ENCODE peak calls at places on chromosomes 7 and 10, in eight cellular contexts. X is MM.1S, B is right cardiac atrium, Y is tibial artery, S is psoas muscle, J is cardiac muscle cell, P is tibial nerve, N is substantia nigra. Z is an unnamed sample.

GRCh38 chr10:1372212-1372611 is 316.0 kb downstream of the WDR37 start:
- DNase-seq in X (no peak), P (no peak), B (no peak), N (no peak), S (no peak), Y (no peak), J (no peak), Z (peak)

GRCh38 chr7:125830743-125831142 is 901.1 kb upstream of the POT1 start:
- DNase-seq in Y (no peak), J (no peak), S (no peak), X (no peak), N (no peak), B (no peak), P (no peak), Z (no peak)

GRCh38 chr10:113278664-113279063 is 274.2 kb upstream of the HABP2 start:
- DNase-seq in J (no peak), S (no peak), X (no peak), P (no peak), Y (no peak), B (no peak), N (no peak), Z (no peak)

GRCh38 chr10:131083915-131084790 is 227.4 kb downstream of the TCERG1L start:
- DNase-seq in Y (no peak), S (no peak), J (no peak), X (no peak), B (no peak), N (no peak), P (no peak), Z (no peak)

GRCh38 chr7:87886875-87887274 is 10.6 kb downstream of the DBF4 start:
- DNase-seq in N (no peak), P (no peak), B (no peak), J (peak), X (peak), Y (no peak), S (no peak), Z (no peak)

GRCh38 chr10:19328582-19328981 is 280.0 kb downstream of the MALRD1 start:
- DNase-seq in Y (no peak), X (no peak), S (no peak), P (no peak), J (peak), B (no peak), N (no peak), Z (no peak)

GRCh38 chr7:149690688-149691446 is 82.5 kb downstream of the ZNF467 start:
- DNase-seq in Y (no peak), B (peak), S (peak), J (peak), X (no peak), N (no peak), P (peak), Z (no peak)

GRCh38 chr7:83413831-83414230 is 235.1 kb downstream of the SEMA3E start:
- DNase-seq in S (no peak), Y (no peak), B (no peak), N (no peak), J (peak), X (no peak), P (no peak), Z (no peak)

GRCh38 chr7:129780257-129781127 is 169.0 kb downstream of the NRF1 start:
- DNase-seq in X (peak), P (no peak), Y (no peak), J (no peak), N (no peak), S (peak), B (peak), Z (peak)

GRCh38 chr10:58473966-58474365 is 38.7 kb upstream of the BICC1 start:
- DNase-seq in B (no peak), J (peak), N (no peak), S (no peak), Y (no peak), X (no peak), P (no peak), Z (no peak)

GRCh38 chr7:66380285-66380888 is 175.3 kb downstream of the TPST1 start:
- DNase-seq in P (no peak), B (no peak), J (no peak), Y (no peak), S (no peak), N (no peak), X (no peak), Z (no peak)

GRCh38 chr10:4316166-4316810 is 509.7 kb upstream of the AKR1E2 start:
- DNase-seq in P (no peak), N (no peak), B (peak), S (peak), J (peak), X (no peak), Y (peak), Z (peak)

GRCh38 chr10:63765126-63765525 is 243.9 kb downstream of the REEP3 start:
- DNase-seq in X (no peak), J (no peak), N (no peak), P (no peak), Y (no peak), S (no peak), B (no peak), Z (no peak)
- H3K27ac ChIP-seq in X (no peak), J (no peak), N (no peak), P (no peak), Y (no peak), S (no peak), B (no peak), Z (no peak)

GRCh38 chr10:59678884-59679301 is 30.8 kb downstream of the SLC16A9 start:
- DNase-seq in X (peak), Y (no peak), S (no peak), J (peak), P (no peak), B (no peak), N (no peak), Z (no peak)
- H3K27ac ChIP-seq in X (peak), Y (no peak), S (no peak), J (no peak), P (no peak), B (no peak), N (no peak), Z (no peak)

GRCh38 chr7:75637854-75638606 is 100.7 kb downstream of the HIP1 start:
- DNase-seq in Y (no peak), P (no peak), J (no peak), S (no peak), N (no peak), B (no peak), X (no peak), Z (no peak)

GRCh38 chr7:75638607-75639070 is 100.1 kb downstream of the HIP1 start:
- DNase-seq in J (peak), B (peak), N (peak), Y (peak), P (no peak), X (no peak), S (peak), Z (no peak)

GRCh38 chr7:75639071-75639892 is 99.5 kb downstream of the HIP1 start:
- DNase-seq in Y (peak), S (peak), X (no peak), P (peak), J (peak), N (peak), B (peak), Z (peak)

GRCh38 chr7:75642810-75643486 is 95.8 kb downstream of the HIP1 start:
- DNase-seq in B (no peak), J (peak), S (peak), N (no peak), Y (no peak), X (peak), P (peak), Z (peak)

GRCh38 chr7:75639893-75640600 is 98.7 kb downstream of the HIP1 start:
- DNase-seq in N (no peak), B (no peak), J (no peak), Y (no peak), P (no peak), X (no peak), S (no peak), Z (no peak)
- H3K27ac ChIP-seq in N (peak), B (peak), J (peak), Y (peak), P (peak), X (no peak), S (peak), Z (peak)

GRCh38 chr10:100614416-100614815 is 78.7 kb downstream of the HIF1AN start:
- DNase-seq in B (no peak), Y (no peak), S (no peak), X (no peak), N (no peak), J (no peak), P (no peak), Z (no peak)
- H3K27ac ChIP-seq in B (no peak), Y (no peak), S (no peak), X (no peak), N (no peak), J (no peak), P (no peak), Z (no peak)

DNA sequence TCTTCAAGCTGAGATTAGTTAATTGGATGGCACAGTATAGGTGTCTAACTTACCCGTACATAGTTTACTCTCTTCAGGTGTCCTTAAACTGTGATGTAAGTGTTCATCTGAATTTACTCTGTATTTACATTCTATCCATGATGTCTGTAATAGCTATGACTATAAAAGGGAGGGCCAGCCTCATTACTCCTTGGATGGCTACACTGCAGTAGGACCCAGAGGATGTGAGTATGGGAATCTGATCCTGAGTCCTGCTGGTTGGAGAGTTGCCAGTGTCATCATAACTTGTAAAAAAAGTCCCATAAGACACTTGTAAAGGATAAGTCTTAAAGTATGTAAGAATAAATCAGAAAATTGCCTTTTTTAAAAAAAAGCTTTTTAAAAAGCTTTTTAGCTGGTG is 95.3 kb downstream of the PPP1R9A start:
- DNase-seq in J (no peak), B (no peak), Y (no peak), N (no peak), S (no peak), X (no peak), P (no peak), Z (no peak)
- H3K27ac ChIP-seq in J (no peak), B (no peak), Y (no peak), N (no peak), S (no peak), X (no peak), P (no peak), Z (no peak)

GRCh38 chr10:49281461-49281860 is 17.5 kb upstream of the C10orf71 start:
- DNase-seq in N (no peak), P (no peak), B (no peak), X (no peak), S (no peak), J (no peak), Y (no peak), Z (peak)

GRCh38 chr10:49277973-49278372 is 21.0 kb upstream of the C10orf71 start:
- DNase-seq in S (no peak), P (no peak), B (no peak), X (no peak), J (no peak), Y (no peak), N (no peak), Z (no peak)

GRCh38 chr10:49279015-49279880 is 19.7 kb upstream of the C10orf71 start:
- DNase-seq in Y (no peak), S (no peak), X (no peak), N (no peak), B (no peak), P (no peak), J (no peak), Z (no peak)

GRCh38 chr10:49278497-49278902 is 20.5 kb upstream of the C10orf71 start:
- DNase-seq in S (no peak), Y (no peak), J (no peak), X (no peak), N (no peak), B (no peak), P (no peak), Z (no peak)

DNA sequence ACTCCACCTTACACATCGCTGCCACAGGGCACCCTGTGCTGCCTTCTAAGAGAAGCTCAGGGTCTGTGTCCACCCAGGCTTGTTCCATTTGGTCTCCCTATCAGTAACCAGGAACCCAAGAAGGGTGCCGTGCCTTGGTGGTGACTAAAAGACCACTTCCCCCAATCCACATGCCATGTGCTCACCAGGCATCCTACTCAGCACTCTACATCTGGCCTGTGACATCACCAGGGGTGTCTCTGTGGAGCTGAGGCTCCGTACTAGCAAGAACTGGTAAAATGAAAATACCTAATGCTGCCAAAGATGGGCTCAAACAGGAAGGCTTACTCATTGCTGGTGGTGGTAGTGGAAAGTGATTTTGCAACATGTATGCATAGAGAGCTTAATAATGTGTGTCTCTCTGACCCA is 19.0 kb upstream of the C10orf71 start:
- DNase-seq in J (peak), X (no peak), Y (no peak), N (no peak), P (no peak), S (no peak), B (no peak), Z (peak)
- H3K27ac ChIP-seq in J (no peak), X (no peak), Y (no peak), N (no peak), P (no peak), S (peak), B (no peak), Z (no peak)

GRCh38 chr10:97718178-97718577 is 4.6 kb downstream of the MARVELD1 start:
- DNase-seq in B (no peak), P (no peak), N (peak), S (no peak), X (no peak), J (no peak), Y (no peak), Z (no peak)
- H3K27ac ChIP-seq in B (peak), P (peak), N (peak), S (no peak), X (no peak), J (no peak), Y (peak), Z (peak)

GRCh38 chr10:5711637-5712036 is 27.0 kb downstream of the TASOR2 start:
- DNase-seq in P (no peak), B (no peak), Y (no peak), J (peak), S (no peak), N (no peak), X (no peak), Z (no peak)

GRCh38 chr10:5708356-5708755 is 23.7 kb downstream of the TASOR2 start:
- DNase-seq in J (no peak), N (no peak), P (no peak), Y (no peak), B (no peak), X (no peak), S (no peak), Z (no peak)

GRCh38 chr10:5709865-5710264 is 25.2 kb downstream of the TASOR2 start:
- DNase-seq in B (no peak), Y (no peak), S (no peak), X (no peak), J (no peak), P (no peak), N (no peak), Z (no peak)

GRCh38 chr10:5710854-5711253 is 26.2 kb downstream of the TASOR2 start:
- DNase-seq in J (no peak), P (no peak), B (no peak), S (no peak), Y (no peak), X (no peak), N (no peak), Z (no peak)
- H3K27ac ChIP-seq in J (no peak), P (no peak), B (no peak), S (no peak), Y (no peak), X (no peak), N (no peak), Z (no peak)